ENCODE peak calls at places on chromosomes 3 and 15, in six cellular contexts. K, L, O, Y, V and Z are unnamed samples.

GRCh38 chr3:46662771-46663551 is 30.5 kb downstream of the ALS2CL start:
- DNase-seq in K (no peak), L (no peak), O (no peak), Y (no peak), V (no peak), Z (no peak)

GRCh38 chr3:58492385-58492970 is 582 bp downstream of the KCTD6 start:
- DNase-seq in K (no peak), L (no peak), O (no peak), Y (no peak), V (no peak), Z (no peak)

GRCh38 chr3:10770547-10770946 is 45.5 kb upstream of the SLC6A11 start:
- DNase-seq in K (no peak), L (no peak), O (no peak), Y (no peak), V (peak), Z (no peak)

GRCh38 chr15:80234883-80235282 is 17.1 kb downstream of the CTXND1 start:
- DNase-seq in K (peak), L (peak), O (no peak), Y (peak), V (peak), Z (peak)

GRCh38 chr3:13364602-13365271 is 55.4 kb downstream of the NUP210 start:
- DNase-seq in K (no peak), L (no peak), O (no peak), Y (no peak), V (no peak), Z (no peak)

GRCh38 chr15:66716668-66717025 is 14.6 kb downstream of the SMAD6 start:
- DNase-seq in K (no peak), L (no peak), O (no peak), Y (no peak), V (no peak), Z (no peak)

GRCh38 chr3:20558161-20558560 is 372.2 kb upstream of the SGO1 start:
- DNase-seq in K (no peak), L (no peak), O (no peak), Y (no peak), V (no peak), Z (no peak)

GRCh38 chr3:168212664-168213255 is 117.0 kb upstream of the GOLIM4 start:
- DNase-seq in K (no peak), L (no peak), O (no peak), Y (no peak), V (peak), Z (no peak)

GRCh38 chr3:99895706-99896441 is 78.2 kb downstream of the CMSS1 start:
- DNase-seq in K (no peak), L (peak), O (peak), Y (no peak), V (no peak), Z (peak)

GRCh38 chr3:186340211-186340610 is 21.8 kb downstream of the DGKG start:
- DNase-seq in K (no peak), L (no peak), O (no peak), Y (no peak), V (no peak), Z (no peak)

GRCh38 chr3:138474163-138474562 is 39.7 kb downstream of the ESYT3 start:
- DNase-seq in K (no peak), L (no peak), O (no peak), Y (no peak), V (no peak), Z (no peak)

GRCh38 chr3:120982608-120983320 is 74.8 kb downstream of the STXBP5L start:
- DNase-seq in K (no peak), L (no peak), O (no peak), Y (no peak), V (peak), Z (no peak)

GRCh38 chr3:189233225-189233858 is 61.6 kb downstream of the TPRG1 start:
- DNase-seq in K (peak), L (peak), O (peak), Y (peak), V (peak), Z (peak)

GRCh38 chr3:136612512-136612911 is 139.7 kb downstream of the STAG1 start:
- DNase-seq in K (no peak), L (peak), O (no peak), Y (no peak), V (no peak), Z (no peak)

GRCh38 chr3:184710870-184711365 is 946 bp downstream of the MAGEF1 start:
- DNase-seq in K (no peak), L (no peak), O (no peak), Y (no peak), V (no peak), Z (peak)

GRCh38 chr15:86235667-86236066 is 156.0 kb downstream of the AGBL1 start:
- DNase-seq in K (no peak), L (no peak), O (no peak), Y (no peak), V (no peak), Z (no peak)

GRCh38 chr3:100782906-100783305 is 73.6 kb downstream of the TFG start:
- DNase-seq in K (no peak), L (peak), O (no peak), Y (no peak), V (no peak), Z (no peak)

GRCh38 chr3:25663324-25664065 is 1.2 kb downstream of the TOP2B start:
- DNase-seq in K (no peak), L (peak), O (no peak), Y (no peak), V (peak), Z (no peak)

GRCh38 chr15:63601026-63601726 is 4.0 kb downstream of the FBXL22 start:
- DNase-seq in K (no peak), L (peak), O (no peak), Y (peak), V (no peak), Z (no peak)

GRCh38 chr3:16907245-16907644 is 22.5 kb downstream of the PLCL2 start:
- DNase-seq in K (no peak), L (no peak), O (no peak), Y (no peak), V (no peak), Z (no peak)

GRCh38 chr3:130425484-130425883 is 80.0 kb downstream of the COL6A5 start:
- DNase-seq in K (no peak), L (no peak), O (no peak), Y (no peak), V (no peak), Z (no peak)

GRCh38 chr15:90184119-90184785 is 16.9 kb upstream of the SEMA4B start:
- DNase-seq in K (peak), L (peak), O (no peak), Y (peak), V (peak), Z (peak)

GRCh38 chr3:14791343-14791945 is 27.3 kb upstream of the FGD5 start:
- DNase-seq in K (peak), L (peak), O (peak), Y (peak), V (peak), Z (peak)

GRCh38 chr3:46258525-46258924 is 16.3 kb downstream of the CCR3 start:
- DNase-seq in K (no peak), L (no peak), O (no peak), Y (no peak), V (no peak), Z (no peak)

GRCh38 chr3:68973635-68974034 is 39.8 kb downstream of the EOGT start:
- DNase-seq in K (no peak), L (no peak), O (no peak), Y (no peak), V (no peak), Z (no peak)

GRCh38 chr15:101438482-101439284 is 50.8 kb downstream of the PCSK6 start:
- DNase-seq in K (no peak), L (no peak), O (no peak), Y (no peak), V (no peak), Z (no peak)

GRCh38 chr3:102156426-102156825 is 278.4 kb upstream of the ZPLD1 start:
- DNase-seq in K (no peak), L (peak), O (no peak), Y (no peak), V (peak), Z (peak)

GRCh38 chr3:43181202-43181910 is 75.5 kb upstream of the POMGNT2 start:
- DNase-seq in K (peak), L (no peak), O (no peak), Y (no peak), V (no peak), Z (peak)

GRCh38 chr3:52453496-52454234 is at the start of gene TNNC1:
- DNase-seq in K (no peak), L (no peak), O (no peak), Y (no peak), V (no peak), Z (peak)

GRCh38 chr3:70488816-70489215 is 176.4 kb upstream of the MDFIC2 start:
- DNase-seq in K (no peak), L (no peak), O (no peak), Y (no peak), V (no peak), Z (no peak)

GRCh38 chr3:169008772-169009358 is 654.6 kb downstream of the MECOM start:
- DNase-seq in K (no peak), L (no peak), O (no peak), Y (no peak), V (no peak), Z (no peak)

GRCh38 chr3:175274474-175275218 is 415.5 kb downstream of the NAALADL2 start:
- DNase-seq in K (no peak), L (no peak), O (no peak), Y (no peak), V (no peak), Z (no peak)

GRCh38 chr15:25770618-25771369 is 92.3 kb downstream of the ATP10A start:
- DNase-seq in K (no peak), L (no peak), O (no peak), Y (no peak), V (no peak), Z (peak)

GRCh38 chr15:74235962-74236361 is at the start of gene CCDC33:
- DNase-seq in K (no peak), L (no peak), O (no peak), Y (no peak), V (no peak), Z (no peak)

GRCh38 chr3:9340450-9341009 is 22.3 kb upstream of the THUMPD3 start:
- DNase-seq in K (no peak), L (peak), O (peak), Y (no peak), V (no peak), Z (no peak)

GRCh38 chr3:137988152-137988551 is 21.8 kb upstream of the CLDN18 start:
- DNase-seq in K (no peak), L (no peak), O (no peak), Y (no peak), V (no peak), Z (no peak)

GRCh38 chr3:38361496-38361895 is 14.9 kb downstream of the XYLB start:
- DNase-seq in K (no peak), L (no peak), O (no peak), Y (no peak), V (no peak), Z (no peak)

GRCh38 chr15:48641416-48641815 is 4.1 kb downstream of the FBN1 start:
- DNase-seq in K (no peak), L (no peak), O (no peak), Y (no peak), V (peak), Z (no peak)

GRCh38 chr3:195556390-195556789 is 13.3 kb upstream of the PPP1R2 start:
- DNase-seq in K (no peak), L (no peak), O (no peak), Y (peak), V (peak), Z (no peak)